ENCODE peak calls at places on chromosomes 7 and 10, in ten cellular contexts. One of them, this sample, is unnamed. For H3K4me1, the result is how much of the 10 kb centered on the place peaks cover.

GRCh38 chr10:62858364-62858763 is 42.2 kb upstream of the EGR2 start:
- DNase-seq in esophagus squamous epithelium: no peak
- DNase-seq in cardiac muscle cell: peak
- DNase-seq in adipocyte: no peak
- DNase-seq in spleen: no peak
- DNase-seq in small intestine: no peak
- DNase-seq in trophoblast cell: no peak
- DNase-seq in astrocyte: peak
- DNase-seq in Peyer's patch: no peak
- DNase-seq in GM23248: peak
- DNase-seq in this sample: no peak

GRCh38 chr7:122092964-122093797 is 50.9 kb downstream of the AASS start:
- DNase-seq in GM23248: peak
- DNase-seq in astrocyte: peak
- DNase-seq in spleen: no peak
- DNase-seq in cardiac muscle cell: peak
- DNase-seq in Peyer's patch: peak
- DNase-seq in adipocyte: peak
- DNase-seq in esophagus squamous epithelium: peak
- DNase-seq in trophoblast cell: peak
- DNase-seq in small intestine: peak
- DNase-seq in this sample: peak

GRCh38 chr10:129800796-129801340 is 163.2 kb downstream of the EBF3 start:
- DNase-seq in trophoblast cell: no peak
- DNase-seq in cardiac muscle cell: no peak
- DNase-seq in adipocyte: no peak
- DNase-seq in astrocyte: no peak
- DNase-seq in esophagus squamous epithelium: no peak
- DNase-seq in GM23248: no peak
- DNase-seq in Peyer's patch: no peak
- DNase-seq in small intestine: no peak
- DNase-seq in spleen: no peak
- DNase-seq in this sample: no peak

GRCh38 chr7:69617364-69617763 is 19.1 kb downstream of the AUTS2 start:
- DNase-seq in astrocyte: no peak
- DNase-seq in small intestine: no peak
- DNase-seq in adipocyte: no peak
- DNase-seq in esophagus squamous epithelium: no peak
- DNase-seq in Peyer's patch: no peak
- DNase-seq in spleen: no peak
- DNase-seq in trophoblast cell: no peak
- DNase-seq in GM23248: no peak
- DNase-seq in cardiac muscle cell: no peak
- DNase-seq in this sample: no peak

GRCh38 chr10:7400068-7400824 is 10.6 kb downstream of the SFMBT2 start:
- DNase-seq in cardiac muscle cell: no peak
- DNase-seq in Peyer's patch: no peak
- DNase-seq in GM23248: no peak
- DNase-seq in astrocyte: no peak
- DNase-seq in adipocyte: no peak
- DNase-seq in esophagus squamous epithelium: no peak
- DNase-seq in spleen: no peak
- DNase-seq in trophoblast cell: no peak
- DNase-seq in small intestine: no peak
- DNase-seq in this sample: no peak

GRCh38 chr7:100477871-100478248 is 1.2 kb downstream of the TSC22D4 start:
- DNase-seq in small intestine: no peak
- DNase-seq in GM23248: peak
- DNase-seq in cardiac muscle cell: no peak
- DNase-seq in adipocyte: peak
- DNase-seq in spleen: no peak
- DNase-seq in trophoblast cell: no peak
- DNase-seq in Peyer's patch: no peak
- DNase-seq in astrocyte: no peak
- DNase-seq in esophagus squamous epithelium: no peak
- DNase-seq in this sample: no peak

GRCh38 chr7:2482725-2483451 is 6.7 kb upstream of the GRIFIN start:
- DNase-seq in cardiac muscle cell: no peak
- DNase-seq in GM23248: peak
- DNase-seq in spleen: no peak
- DNase-seq in astrocyte: no peak
- DNase-seq in adipocyte: no peak
- DNase-seq in trophoblast cell: no peak
- DNase-seq in small intestine: no peak
- DNase-seq in Peyer's patch: no peak
- DNase-seq in esophagus squamous epithelium: no peak
- DNase-seq in this sample: no peak

GRCh38 chr10:93079663-93080349 is 6.1 kb downstream of the CYP26A1 start:
- DNase-seq in small intestine: no peak
- DNase-seq in astrocyte: no peak
- DNase-seq in trophoblast cell: no peak
- DNase-seq in GM23248: no peak
- DNase-seq in Peyer's patch: no peak
- DNase-seq in spleen: peak
- DNase-seq in adipocyte: no peak
- DNase-seq in esophagus squamous epithelium: no peak
- DNase-seq in cardiac muscle cell: no peak
- DNase-seq in this sample: no peak

GRCh38 chr10:114347191-114347739 is 57.0 kb downstream of the AFAP1L2 start:
- DNase-seq in Peyer's patch: no peak
- DNase-seq in adipocyte: no peak
- DNase-seq in small intestine: no peak
- DNase-seq in GM23248: no peak
- DNase-seq in cardiac muscle cell: no peak
- DNase-seq in esophagus squamous epithelium: no peak
- DNase-seq in trophoblast cell: no peak
- DNase-seq in astrocyte: no peak
- DNase-seq in spleen: peak
- DNase-seq in this sample: no peak

GRCh38 chr10:93573051-93573909 is 6.8 kb downstream of the FFAR4 start:
- DNase-seq in esophagus squamous epithelium: no peak
- DNase-seq in cardiac muscle cell: no peak
- DNase-seq in astrocyte: no peak
- DNase-seq in trophoblast cell: no peak
- DNase-seq in spleen: no peak
- DNase-seq in adipocyte: no peak
- DNase-seq in GM23248: no peak
- DNase-seq in Peyer's patch: no peak
- DNase-seq in small intestine: no peak
- DNase-seq in this sample: no peak

GRCh38 chr10:85265121-85265520 is 936.7 kb downstream of the CCSER2 start:
- DNase-seq in Peyer's patch: no peak
- DNase-seq in small intestine: no peak
- DNase-seq in astrocyte: no peak
- DNase-seq in spleen: no peak
- DNase-seq in GM23248: no peak
- DNase-seq in adipocyte: no peak
- DNase-seq in cardiac muscle cell: no peak
- DNase-seq in esophagus squamous epithelium: no peak
- DNase-seq in trophoblast cell: no peak
- DNase-seq in this sample: no peak

GRCh38 chr10:85262992-85263391 is 934.6 kb downstream of the CCSER2 start:
- DNase-seq in astrocyte: no peak
- DNase-seq in spleen: no peak
- DNase-seq in GM23248: no peak
- DNase-seq in cardiac muscle cell: no peak
- DNase-seq in adipocyte: no peak
- DNase-seq in trophoblast cell: no peak
- DNase-seq in esophagus squamous epithelium: no peak
- DNase-seq in small intestine: no peak
- DNase-seq in Peyer's patch: no peak
- DNase-seq in this sample: no peak

GRCh38 chr10:85266808-85267207 is 938.4 kb downstream of the CCSER2 start:
- DNase-seq in astrocyte: no peak
- DNase-seq in spleen: no peak
- DNase-seq in Peyer's patch: no peak
- DNase-seq in GM23248: no peak
- DNase-seq in adipocyte: no peak
- DNase-seq in esophagus squamous epithelium: no peak
- DNase-seq in cardiac muscle cell: no peak
- DNase-seq in small intestine: no peak
- DNase-seq in trophoblast cell: no peak
- DNase-seq in this sample: no peak
- H3K4me1 ChIP-seq in astrocyte: under half
- H3K4me1 ChIP-seq in spleen: under half
- H3K4me1 ChIP-seq in Peyer's patch: under half
- H3K4me1 ChIP-seq in GM23248: under half
- H3K4me1 ChIP-seq in adipocyte: under half
- H3K4me1 ChIP-seq in esophagus squamous epithelium: under half
- H3K4me1 ChIP-seq in cardiac muscle cell: under half
- H3K4me1 ChIP-seq in small intestine: under half
- H3K4me1 ChIP-seq in trophoblast cell: under half
- H3K4me1 ChIP-seq in this sample: under half

GRCh38 chr10:124693396-124693795 is 50.8 kb downstream of the FAM53B start:
- DNase-seq in esophagus squamous epithelium: no peak
- DNase-seq in trophoblast cell: no peak
- DNase-seq in cardiac muscle cell: no peak
- DNase-seq in spleen: no peak
- DNase-seq in astrocyte: no peak
- DNase-seq in small intestine: no peak
- DNase-seq in adipocyte: no peak
- DNase-seq in GM23248: no peak
- DNase-seq in Peyer's patch: no peak
- DNase-seq in this sample: no peak

GRCh38 chr10:124688889-124689670 is 55.1 kb downstream of the FAM53B start:
- DNase-seq in trophoblast cell: no peak
- DNase-seq in esophagus squamous epithelium: no peak
- DNase-seq in astrocyte: no peak
- DNase-seq in small intestine: peak
- DNase-seq in Peyer's patch: no peak
- DNase-seq in GM23248: no peak
- DNase-seq in spleen: no peak
- DNase-seq in adipocyte: no peak
- DNase-seq in cardiac muscle cell: no peak
- DNase-seq in this sample: peak

GRCh38 chr10:124691448-124692435 is 52.4 kb downstream of the FAM53B start:
- DNase-seq in adipocyte: no peak
- DNase-seq in spleen: peak
- DNase-seq in small intestine: no peak
- DNase-seq in esophagus squamous epithelium: no peak
- DNase-seq in trophoblast cell: no peak
- DNase-seq in Peyer's patch: no peak
- DNase-seq in astrocyte: no peak
- DNase-seq in GM23248: no peak
- DNase-seq in cardiac muscle cell: no peak
- DNase-seq in this sample: no peak

GRCh38 chr10:124689911-124690498 is 54.2 kb downstream of the FAM53B start:
- DNase-seq in trophoblast cell: no peak
- DNase-seq in small intestine: no peak
- DNase-seq in GM23248: no peak
- DNase-seq in Peyer's patch: no peak
- DNase-seq in astrocyte: no peak
- DNase-seq in spleen: peak
- DNase-seq in esophagus squamous epithelium: no peak
- DNase-seq in cardiac muscle cell: no peak
- DNase-seq in adipocyte: no peak
- DNase-seq in this sample: no peak

GRCh38 chr10:124690971-124691370 is 53.2 kb downstream of the FAM53B start:
- DNase-seq in cardiac muscle cell: no peak
- DNase-seq in astrocyte: no peak
- DNase-seq in spleen: no peak
- DNase-seq in Peyer's patch: no peak
- DNase-seq in GM23248: no peak
- DNase-seq in small intestine: no peak
- DNase-seq in trophoblast cell: no peak
- DNase-seq in esophagus squamous epithelium: no peak
- DNase-seq in adipocyte: no peak
- DNase-seq in this sample: no peak
- H3K4me1 ChIP-seq in cardiac muscle cell: half or more
- H3K4me1 ChIP-seq in astrocyte: under half
- H3K4me1 ChIP-seq in spleen: half or more
- H3K4me1 ChIP-seq in Peyer's patch: under half
- H3K4me1 ChIP-seq in GM23248: under half
- H3K4me1 ChIP-seq in small intestine: under half
- H3K4me1 ChIP-seq in trophoblast cell: under half
- H3K4me1 ChIP-seq in esophagus squamous epithelium: under half
- H3K4me1 ChIP-seq in adipocyte: under half
- H3K4me1 ChIP-seq in this sample: under half

DNA sequence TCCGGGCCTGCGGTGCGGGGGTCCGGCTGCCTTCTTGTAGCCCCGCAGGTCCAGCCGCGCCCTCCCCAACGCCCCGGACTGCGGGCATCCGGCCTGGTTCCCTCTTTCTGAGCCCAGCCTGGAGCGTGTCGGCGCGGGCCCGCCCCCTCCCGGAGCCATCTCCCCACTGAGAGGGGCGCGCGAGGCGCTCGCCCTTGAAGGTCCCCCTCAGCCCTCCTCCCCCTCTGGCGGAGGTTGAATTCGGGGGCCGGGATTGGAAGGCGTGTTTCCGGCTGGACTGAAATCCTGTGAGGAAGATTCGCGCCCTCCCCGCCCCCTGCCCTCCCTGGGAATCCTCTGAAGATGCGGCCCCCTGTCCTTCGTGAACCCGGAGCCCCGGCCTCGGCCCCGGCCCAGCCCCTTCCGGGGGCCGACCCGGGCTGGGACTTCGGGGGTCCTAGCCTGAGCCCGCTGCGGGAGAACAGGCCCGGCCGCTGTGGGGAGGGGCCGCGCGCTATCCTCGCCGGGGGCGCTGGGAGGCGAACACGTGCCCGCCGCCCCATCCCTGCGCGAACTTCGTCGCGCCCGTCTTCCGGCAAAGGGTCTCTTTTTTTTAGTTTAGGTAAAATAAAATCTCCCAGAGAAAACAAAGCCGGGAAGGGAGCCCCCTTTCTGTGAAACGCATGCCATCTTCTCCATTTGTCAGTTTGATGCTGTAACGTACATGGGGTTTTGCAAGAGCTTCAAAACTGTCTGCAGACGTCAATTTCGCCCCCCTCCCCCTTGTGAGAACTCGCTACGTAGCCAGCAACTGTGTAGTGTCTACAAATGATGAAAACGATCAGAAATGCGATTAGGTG is 636 bp downstream of the PDCD4 start:
- DNase-seq in GM23248: peak
- DNase-seq in Peyer's patch: peak
- DNase-seq in cardiac muscle cell: peak
- DNase-seq in esophagus squamous epithelium: no peak
- DNase-seq in astrocyte: peak
- DNase-seq in adipocyte: peak
- DNase-seq in trophoblast cell: peak
- DNase-seq in spleen: peak
- DNase-seq in small intestine: no peak
- DNase-seq in this sample: no peak
- H3K4me1 ChIP-seq in GM23248: under half
- H3K4me1 ChIP-seq in Peyer's patch: under half
- H3K4me1 ChIP-seq in cardiac muscle cell: under half
- H3K4me1 ChIP-seq in esophagus squamous epithelium: under half
- H3K4me1 ChIP-seq in astrocyte: under half
- H3K4me1 ChIP-seq in adipocyte: under half
- H3K4me1 ChIP-seq in trophoblast cell: under half
- H3K4me1 ChIP-seq in spleen: half or more
- H3K4me1 ChIP-seq in small intestine: under half
- H3K4me1 ChIP-seq in this sample: under half

DNA sequence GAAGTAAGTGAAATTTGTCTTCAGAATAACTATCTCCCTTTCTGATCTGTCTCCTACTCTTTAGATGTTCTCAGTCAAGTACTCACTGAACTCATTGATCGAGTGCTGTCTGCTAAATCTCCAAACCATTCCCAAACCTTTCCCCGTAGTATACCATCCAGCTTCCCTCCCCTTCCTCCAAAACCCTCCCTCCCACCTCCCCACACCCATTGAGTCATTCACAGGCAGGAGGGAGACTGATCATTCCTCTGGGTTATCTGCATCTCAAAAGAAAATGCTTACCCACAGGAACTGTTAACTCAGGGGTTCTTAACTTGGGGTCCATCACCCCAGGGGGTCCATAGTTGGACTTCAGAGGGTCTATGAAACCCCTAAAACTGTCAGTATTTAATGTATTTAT is 37.4 kb downstream of the GOT1 start:
- DNase-seq in cardiac muscle cell: no peak
- DNase-seq in trophoblast cell: no peak
- DNase-seq in adipocyte: no peak
- DNase-seq in small intestine: no peak
- DNase-seq in GM23248: peak
- DNase-seq in esophagus squamous epithelium: no peak
- DNase-seq in astrocyte: peak
- DNase-seq in Peyer's patch: no peak
- DNase-seq in spleen: no peak
- DNase-seq in this sample: no peak
- H3K4me1 ChIP-seq in cardiac muscle cell: under half
- H3K4me1 ChIP-seq in trophoblast cell: under half
- H3K4me1 ChIP-seq in adipocyte: under half
- H3K4me1 ChIP-seq in small intestine: under half
- H3K4me1 ChIP-seq in GM23248: half or more
- H3K4me1 ChIP-seq in esophagus squamous epithelium: under half
- H3K4me1 ChIP-seq in astrocyte: under half
- H3K4me1 ChIP-seq in Peyer's patch: under half
- H3K4me1 ChIP-seq in spleen: under half
- H3K4me1 ChIP-seq in this sample: half or more